ENCODE peak calls at places on chromosomes 3 and 15, in five cellular contexts. R is ovary, F is tibial artery, X is left lung, E is adrenal gland. V is an unnamed sample. For H3K4me1, the result is how much of the 10 kb centered on the place peaks cover.

GRCh38 chr3:69712933-69713332 is 26.3 kb upstream of the MITF start:
- DNase-seq in F (no peak), E (peak), R (no peak), X (no peak), V (no peak)

GRCh38 chr15:96406701-96407100 is 76.2 kb downstream of the NR2F2 start:
- DNase-seq in F (no peak), X (no peak), R (no peak), E (no peak), V (no peak)

GRCh38 chr15:31262901-31263671 is 63.5 kb upstream of the KLF13 start:
- DNase-seq in R (no peak), F (peak), X (peak), E (peak), V (peak)

GRCh38 chr3:54262541-54262940 is 140.2 kb downstream of the CACNA2D3 start:
- DNase-seq in F (no peak), E (peak), R (no peak), X (no peak), V (no peak)

GRCh38 chr15:67884514-67885225 is 44.8 kb upstream of the RNU6-1 start:
- DNase-seq in F (peak), E (peak), X (peak), R (peak), V (peak)

GRCh38 chr15:77029166-77030041 is 34.5 kb downstream of the PSTPIP1 start:
- DNase-seq in R (no peak), E (no peak), X (peak), F (peak), V (no peak)

GRCh38 chr15:51736069-51736468 is 1.4 kb downstream of the LYSMD2 start:
- DNase-seq in R (no peak), X (no peak), F (no peak), E (no peak), V (no peak)

GRCh38 chr3:194158942-194159439 is 23.0 kb downstream of the HES1 start:
- DNase-seq in R (no peak), F (no peak), E (no peak), X (no peak), V (no peak)

GRCh38 chr15:99564221-99565030 is 1.4 kb upstream of the MEF2A start:
- DNase-seq in F (no peak), E (peak), R (peak), X (peak), V (no peak)

GRCh38 chr3:10484709-10485108 is 20.7 kb downstream of the ATP2B2 start:
- DNase-seq in R (no peak), F (no peak), X (no peak), E (no peak), V (no peak)

GRCh38 chr15:29656636-29657475 is 165.4 kb downstream of the TJP1 start:
- DNase-seq in X (no peak), F (no peak), E (no peak), R (no peak), V (no peak)

GRCh38 chr3:127741246-127741645 is 68.5 kb downstream of the ABTB1 start:
- DNase-seq in R (no peak), X (peak), E (no peak), F (peak), V (no peak)

GRCh38 chr3:129576514-129577345 is 29.7 kb downstream of the PLXND1 start:
- DNase-seq in X (peak), R (peak), E (peak), F (no peak), V (no peak)

GRCh38 chr3:152539191-152539764 is 270.5 kb downstream of the MBNL1 start:
- DNase-seq in X (no peak), F (no peak), E (no peak), R (no peak), V (no peak)

GRCh38 chr3:187736418-187736871 is 8.8 kb downstream of the BCL6 start:
- DNase-seq in E (peak), R (no peak), F (no peak), X (no peak), V (no peak)

GRCh38 chr3:8793242-8793641 is 23.8 kb upstream of the OXTR start:
- DNase-seq in X (no peak), F (no peak), E (no peak), R (no peak), V (no peak)

GRCh38 chr3:42226470-42227425 is 39.2 kb downstream of the CCK start:
- DNase-seq in X (no peak), E (no peak), F (no peak), R (no peak), V (no peak)

GRCh38 chr3:129348734-129349133 is 70.1 kb downstream of the HMCES start:
- DNase-seq in X (no peak), F (no peak), E (no peak), R (no peak), V (no peak)

GRCh38 chr15:92617197-92618037 is 38.2 kb downstream of the FAM174B start:
- DNase-seq in R (peak), X (peak), F (peak), E (peak), V (no peak)

GRCh38 chr3:129121016-129121791 is 400 bp downstream of the RAB43 start:
- DNase-seq in E (no peak), F (no peak), X (no peak), R (peak), V (no peak)

GRCh38 chr15:35737521-35737920 is 191.6 kb upstream of the DPH6 start:
- DNase-seq in F (no peak), R (no peak), E (no peak), X (no peak), V (no peak)

GRCh38 chr3:105700575-105700974 is 168.2 kb downstream of the CBLB start:
- DNase-seq in R (no peak), E (no peak), F (no peak), X (no peak), V (no peak)

GRCh38 chr3:120420855-120421570 is 29.8 kb downstream of the FSTL1 start:
- DNase-seq in E (peak), R (no peak), X (no peak), F (peak), V (no peak)

GRCh38 chr3:105674437-105675065 is 194.3 kb downstream of the CBLB start:
- DNase-seq in R (no peak), F (no peak), X (no peak), E (peak), V (no peak)

GRCh38 chr3:8443829-8444791 is 57.5 kb upstream of the LMCD1 start:
- DNase-seq in R (peak), F (peak), E (peak), X (peak), V (no peak)

GRCh38 chr3:8438507-8439079 is 63.0 kb upstream of the LMCD1 start:
- DNase-seq in F (no peak), R (no peak), X (no peak), E (no peak), V (no peak)

GRCh38 chr15:62087671-62088360 is 21.0 kb downstream of the C2CD4A start:
- DNase-seq in R (no peak), E (peak), X (no peak), F (no peak), V (no peak)

GRCh38 chr15:98785796-98786581 is 137.7 kb downstream of the IGF1R start:
- DNase-seq in F (no peak), R (no peak), E (no peak), X (no peak), V (no peak)

GRCh38 chr3:117726776-117727175 is 1017.2 kb downstream of the TUSC7 start:
- DNase-seq in R (no peak), X (no peak), F (no peak), E (no peak), V (no peak)

GRCh38 chr3:66472313-66473134 is 28.3 kb downstream of the LRIG1 start:
- DNase-seq in F (no peak), E (no peak), R (no peak), X (no peak), V (peak)

GRCh38 chr3:151285940-151286339 is 7.6 kb upstream of the P2RY14 start:
- DNase-seq in X (no peak), R (no peak), F (no peak), E (no peak), V (no peak)

GRCh38 chr3:151293127-151293526 is 14.8 kb upstream of the P2RY14 start:
- DNase-seq in E (no peak), F (no peak), X (no peak), R (no peak), V (no peak)

GRCh38 chr3:151296226-151296625 is 17.9 kb upstream of the P2RY14 start:
- DNase-seq in E (no peak), R (no peak), F (no peak), X (no peak), V (no peak)

GRCh38 chr3:151290673-151291072 is 12.3 kb upstream of the P2RY14 start:
- DNase-seq in F (no peak), R (no peak), E (no peak), X (no peak), V (no peak)
- TF ChIP-seq CTCF in F (peak), R (peak), E (peak), X (no peak), V (no peak)

DNA sequence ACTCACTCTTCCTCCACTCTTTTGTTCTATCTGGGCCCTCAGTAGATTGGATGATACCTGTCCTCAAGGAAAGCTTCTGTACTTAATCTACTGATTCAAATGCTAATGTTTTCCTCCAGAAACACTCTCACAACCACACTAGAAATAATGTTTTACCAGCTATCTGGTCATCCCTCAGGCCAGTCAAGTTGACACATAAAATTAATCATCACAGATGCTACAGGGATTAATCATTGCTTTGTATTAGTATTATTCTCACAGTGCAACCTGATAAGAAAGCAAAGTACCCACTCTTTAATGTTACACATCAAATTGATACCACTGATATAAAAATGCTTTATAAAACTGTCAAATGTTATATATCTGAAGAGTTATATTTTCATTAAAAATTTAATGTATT is 52.9 kb upstream of the ARL6 start:
- DNase-seq in R (no peak), X (no peak), F (no peak), E (no peak), V (no peak)
- H3K4me1 ChIP-seq in R (under half), X (under half), F (under half), E (under half), V (under half)

DNA sequence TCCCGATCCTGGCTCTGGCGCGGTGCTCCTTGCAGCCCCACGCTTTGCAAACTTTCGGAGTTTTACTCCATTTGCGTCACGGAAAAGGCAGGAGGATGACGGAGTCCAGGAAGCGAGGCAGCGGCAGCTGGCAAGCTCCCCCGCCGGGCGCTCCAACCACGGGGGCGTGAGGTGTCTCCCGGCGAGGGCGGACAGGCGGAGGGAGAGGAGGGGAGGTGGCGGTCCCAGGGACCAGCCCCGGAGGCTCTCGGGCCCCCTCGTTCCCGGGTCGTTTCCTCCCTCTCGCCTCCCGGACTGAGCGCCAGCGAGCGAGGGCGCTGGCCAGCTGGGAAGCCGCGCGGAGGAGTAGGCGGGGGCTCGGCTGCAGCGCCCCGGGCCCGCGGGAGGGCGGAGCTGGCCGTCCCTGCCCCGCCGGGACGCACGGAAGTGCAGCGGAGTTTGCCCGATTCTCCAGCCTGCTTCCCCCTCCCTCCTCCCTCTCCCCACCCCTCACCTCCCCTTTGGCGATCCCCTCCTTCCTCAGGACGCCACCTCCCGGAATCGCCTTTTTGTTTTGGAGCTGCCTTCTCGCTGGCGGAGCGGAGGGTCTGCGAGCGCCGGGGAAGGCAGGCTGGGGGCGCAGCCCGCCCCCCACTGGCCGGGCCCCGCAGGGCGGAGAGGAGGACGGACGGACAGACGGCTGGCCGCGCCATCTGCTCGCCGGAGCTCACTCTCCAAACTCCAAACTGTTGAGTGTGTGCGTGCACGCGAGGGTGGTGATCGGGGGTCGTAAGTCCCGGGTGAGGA is at the start of gene SNX33:
- DNase-seq in R (peak), E (peak), X (peak), F (peak), V (no peak)
- TF ChIP-seq CTCF in R (peak), E (peak), X (peak), F (peak), V (peak)

GRCh38 chr15:22959451-22960101 is 20.6 kb downstream of the CYFIP1 start:
- DNase-seq in E (no peak), X (no peak), F (no peak), R (no peak), V (no peak)
- H3K4me1 ChIP-seq in E (under half), X (under half), F (half or more), R (under half), V (under half)

GRCh38 chr15:63369296-63369695 is 12.3 kb downstream of the CA12 start:
- DNase-seq in E (no peak), X (no peak), R (no peak), F (no peak), V (no peak)
- TF ChIP-seq CTCF in E (no peak), X (no peak), R (no peak), F (no peak), V (no peak)

DNA sequence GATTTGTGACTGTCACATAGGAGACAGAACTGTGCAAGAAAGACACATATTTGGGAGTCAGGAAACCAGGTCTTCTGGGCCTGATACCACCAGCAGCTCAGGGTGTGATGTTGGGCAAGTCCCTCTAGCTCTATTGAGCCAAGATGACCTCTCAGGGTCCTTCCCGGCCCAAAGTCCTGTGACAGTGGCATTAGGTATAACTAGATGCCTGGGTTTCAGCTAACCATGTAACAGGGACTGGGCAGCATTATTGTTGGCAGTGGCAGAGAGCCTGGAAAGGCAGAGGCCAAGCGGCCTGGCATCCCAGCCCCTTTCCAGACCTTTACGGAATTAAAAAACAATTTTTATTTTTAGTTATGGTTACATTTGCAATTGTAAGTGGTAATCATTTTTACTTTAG is 10.4 kb downstream of the LIMD1 start:
- DNase-seq in X (no peak), R (no peak), E (no peak), F (peak), V (no peak)
- H3K4me1 ChIP-seq in X (under half), R (under half), E (under half), F (half or more), V (under half)

GRCh38 chr3:61562810-61563613 is 1.6 kb downstream of the PTPRG start:
- DNase-seq in R (peak), F (peak), E (peak), X (no peak), V (no peak)

GRCh38 chr3:61559108-61559731 is 2.2 kb upstream of the PTPRG start:
- DNase-seq in R (no peak), F (no peak), X (no peak), E (peak), V (no peak)

GRCh38 chr3:61562042-61562809 is 855 bp downstream of the PTPRG start:
- DNase-seq in F (peak), E (peak), R (peak), X (no peak), V (no peak)

GRCh38 chr3:61561374-61562041 is at the start of gene PTPRG:
- DNase-seq in X (peak), E (peak), R (peak), F (peak), V (peak)

GRCh38 chr3:61560452-61561373 is 658 bp upstream of the PTPRG start:
- DNase-seq in R (peak), X (peak), E (peak), F (peak), V (no peak)
- TF ChIP-seq CTCF in R (peak), X (peak), E (no peak), F (peak), V (peak)

DNA sequence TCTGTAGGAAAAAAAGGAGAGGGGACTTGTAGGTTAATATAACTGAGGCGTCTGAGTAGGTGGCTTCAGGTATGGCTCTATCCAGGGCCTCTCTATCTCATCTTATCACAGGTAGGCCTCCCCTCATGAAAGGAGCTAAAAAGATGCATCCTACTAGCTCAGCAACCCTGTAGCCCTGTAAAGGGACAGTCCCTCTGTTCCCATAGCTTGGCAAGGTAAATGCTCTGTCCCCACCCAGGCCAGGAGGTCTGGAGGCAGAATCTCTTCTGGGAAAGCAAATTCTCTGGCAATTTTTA is 135.2 kb downstream of the CHSY1 start:
- DNase-seq in X (no peak), F (peak), R (no peak), E (no peak), V (no peak)
- H3K4me1 ChIP-seq in X (under half), F (under half), R (under half), E (under half), V (under half)

DNA sequence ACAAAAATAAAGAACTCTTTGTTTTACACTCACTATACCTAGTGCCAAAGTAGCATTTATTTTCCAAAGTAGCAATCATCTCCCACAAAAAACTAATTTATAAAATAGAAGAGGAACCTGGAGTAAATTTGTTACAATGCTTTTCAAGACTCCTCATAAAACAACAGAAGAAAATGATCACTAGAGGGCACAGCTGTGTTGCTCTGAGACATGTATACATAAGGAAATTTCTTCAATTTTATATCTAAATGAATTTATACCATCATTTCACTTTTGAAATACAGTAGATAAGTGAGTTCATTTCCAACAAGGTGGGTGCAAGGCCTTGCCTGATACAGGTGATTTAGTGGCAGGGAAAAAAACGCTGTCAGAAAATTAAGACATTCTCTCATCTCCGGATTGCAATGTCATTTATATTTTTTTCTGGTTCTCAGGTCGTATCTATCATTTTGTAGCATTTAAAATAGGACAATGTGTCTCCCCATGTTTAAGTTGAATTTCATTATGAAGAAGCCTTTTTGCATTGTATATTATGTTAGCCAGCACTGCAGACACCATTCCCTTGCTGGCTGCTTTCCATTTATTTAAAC is 25.3 kb upstream of the ARHGEF26 start:
- DNase-seq in R (no peak), X (no peak), F (no peak), E (no peak), V (no peak)
- TF ChIP-seq CTCF in R (no peak), X (peak), F (peak), E (no peak), V (peak)

V was measured in keratinocyte.